ENCODE peak calls at places on chromosome 7, in seven cellular contexts. C is mesendoderm, B is IMR-90, V is H9, Q is H1, J is trophoblast cell, I is mesenchymal stem cell. X is an unnamed sample. For H3K79me1, the result is how much of the 10 kb centered on the place peaks cover.

GRCh38 chr7:134085315-134085714 is 41.8 kb upstream of the LRGUK start:
- DNase-seq in Q (no peak), I (no peak), J (no peak), B (no peak), V (no peak), C (no peak), X (no peak)

GRCh38 chr7:92020636-92021035 is 80.0 kb downstream of the AKAP9 start:
- DNase-seq in J (no peak), V (no peak), I (no peak), B (peak), C (no peak), Q (no peak), X (no peak)

GRCh38 chr7:41046221-41046761 is 656.6 kb downstream of the INHBA start:
- DNase-seq in J (no peak), I (peak), Q (no peak), B (peak), V (no peak), C (peak), X (no peak)

GRCh38 chr7:94394399-94395140 is at the start of gene COL1A2:
- DNase-seq in Q (no peak), J (no peak), V (peak), I (peak), C (peak), B (peak), X (peak)

GRCh38 chr7:88337556-88337955 is 30.9 kb upstream of the STEAP4 start:
- DNase-seq in J (no peak), Q (no peak), C (no peak), B (peak), V (no peak), I (peak), X (no peak)

GRCh38 chr7:5477723-5478531 is 54.3 kb upstream of the TNRC18 start:
- DNase-seq in V (peak), B (no peak), C (peak), J (no peak), I (peak), Q (no peak), X (no peak)

GRCh38 chr7:27430115-27430514 is 187.5 kb downstream of the EVX1 start:
- DNase-seq in B (no peak), Q (no peak), C (no peak), J (no peak), V (no peak), I (no peak), X (no peak)

GRCh38 chr7:116211006-116211912 is 920 bp downstream of the TES start:
- DNase-seq in C (peak), B (peak), I (peak), J (peak), V (peak), Q (peak), X (peak)

GRCh38 chr7:15891151-15891842 is 204.8 kb upstream of the MEOX2 start:
- DNase-seq in I (peak), V (no peak), C (no peak), Q (no peak), J (no peak), B (peak), X (no peak)

GRCh38 chr7:11373546-11374142 is 400.0 kb downstream of the PHF14 start:
- DNase-seq in V (no peak), B (no peak), C (peak), Q (no peak), J (no peak), I (peak), X (no peak)

GRCh38 chr7:47950714-47951113 is 2.4 kb upstream of the PKD1L1 start:
- DNase-seq in V (peak), B (no peak), Q (no peak), C (peak), J (peak), I (no peak), X (no peak)

GRCh38 chr7:66751945-66752344 is 11.4 kb downstream of the RABGEF1 start:
- DNase-seq in C (no peak), J (peak), V (no peak), I (no peak), B (no peak), Q (no peak), X (no peak)

GRCh38 chr7:104971290-104972071 is 42.5 kb upstream of the KMT2E start:
- DNase-seq in C (no peak), B (peak), I (no peak), Q (no peak), V (no peak), J (no peak), X (no peak)

GRCh38 chr7:147541261-147541660 is 1049.3 kb upstream of the C7orf33 start:
- DNase-seq in Q (no peak), J (no peak), B (no peak), I (no peak), C (no peak), V (no peak), X (no peak)

GRCh38 chr7:103710247-103710646 is 264.2 kb upstream of the SLC26A5 start:
- DNase-seq in V (no peak), J (no peak), B (peak), C (no peak), I (no peak), Q (no peak), X (no peak)

GRCh38 chr7:84729284-84729683 is 457.6 kb downstream of the SEMA3D start:
- DNase-seq in Q (no peak), C (no peak), I (peak), B (peak), V (no peak), J (peak), X (no peak)

GRCh38 chr7:100623951-100624824 is 11.8 kb downstream of the MOSPD3 start:
- DNase-seq in C (no peak), V (no peak), B (no peak), J (no peak), I (no peak), Q (no peak), X (no peak)

GRCh38 chr7:11343818-11344413 is 370.2 kb downstream of the PHF14 start:
- DNase-seq in C (peak), B (peak), Q (no peak), J (no peak), V (no peak), I (peak), X (peak)

GRCh38 chr7:23955600-23956149 is 245.7 kb downstream of the STK31 start:
- DNase-seq in C (peak), V (no peak), Q (no peak), I (no peak), B (no peak), J (no peak), X (no peak)

GRCh38 chr7:45597286-45597984 is 23.3 kb downstream of the ADCY1 start:
- DNase-seq in J (no peak), B (no peak), I (no peak), Q (no peak), C (no peak), V (peak), X (no peak)

GRCh38 chr7:74560081-74560719 is 97.3 kb upstream of the GTF2I start:
- DNase-seq in B (no peak), C (no peak), I (no peak), Q (no peak), J (no peak), V (no peak), X (no peak)

GRCh38 chr7:47100815-47101435 is 481.0 kb downstream of the TNS3 start:
- DNase-seq in J (peak), B (peak), C (peak), Q (peak), I (peak), V (peak), X (peak)

GRCh38 chr7:48497521-48497920 is 326.3 kb downstream of the ABCA13 start:
- DNase-seq in C (no peak), V (no peak), I (no peak), Q (no peak), J (no peak), B (no peak), X (no peak)

GRCh38 chr7:21939136-21939857 is 6.4 kb downstream of the CDCA7L start:
- DNase-seq in I (no peak), J (no peak), V (no peak), C (no peak), Q (no peak), B (no peak), X (no peak)

GRCh38 chr7:47039089-47039648 is 542.7 kb downstream of the TNS3 start:
- DNase-seq in B (no peak), I (no peak), C (peak), Q (peak), J (no peak), V (no peak), X (no peak)

GRCh38 chr7:13021566-13021965 is 334.1 kb downstream of the ARL4A start:
- DNase-seq in J (no peak), V (no peak), B (peak), Q (no peak), C (no peak), I (peak), X (no peak)

GRCh38 chr7:138468244-138469123 is 8.4 kb downstream of the TRIM24 start:
- DNase-seq in J (no peak), V (no peak), I (no peak), B (peak), Q (no peak), C (no peak), X (no peak)

GRCh38 chr7:117129538-117129955 is 176.2 kb downstream of the ST7 start:
- DNase-seq in J (no peak), V (no peak), Q (no peak), B (no peak), C (no peak), I (no peak), X (no peak)

GRCh38 chr7:129969881-129970446 is 17.2 kb upstream of the UBE2H start:
- DNase-seq in B (peak), J (peak), C (peak), V (no peak), I (peak), Q (peak), X (no peak)

DNA sequence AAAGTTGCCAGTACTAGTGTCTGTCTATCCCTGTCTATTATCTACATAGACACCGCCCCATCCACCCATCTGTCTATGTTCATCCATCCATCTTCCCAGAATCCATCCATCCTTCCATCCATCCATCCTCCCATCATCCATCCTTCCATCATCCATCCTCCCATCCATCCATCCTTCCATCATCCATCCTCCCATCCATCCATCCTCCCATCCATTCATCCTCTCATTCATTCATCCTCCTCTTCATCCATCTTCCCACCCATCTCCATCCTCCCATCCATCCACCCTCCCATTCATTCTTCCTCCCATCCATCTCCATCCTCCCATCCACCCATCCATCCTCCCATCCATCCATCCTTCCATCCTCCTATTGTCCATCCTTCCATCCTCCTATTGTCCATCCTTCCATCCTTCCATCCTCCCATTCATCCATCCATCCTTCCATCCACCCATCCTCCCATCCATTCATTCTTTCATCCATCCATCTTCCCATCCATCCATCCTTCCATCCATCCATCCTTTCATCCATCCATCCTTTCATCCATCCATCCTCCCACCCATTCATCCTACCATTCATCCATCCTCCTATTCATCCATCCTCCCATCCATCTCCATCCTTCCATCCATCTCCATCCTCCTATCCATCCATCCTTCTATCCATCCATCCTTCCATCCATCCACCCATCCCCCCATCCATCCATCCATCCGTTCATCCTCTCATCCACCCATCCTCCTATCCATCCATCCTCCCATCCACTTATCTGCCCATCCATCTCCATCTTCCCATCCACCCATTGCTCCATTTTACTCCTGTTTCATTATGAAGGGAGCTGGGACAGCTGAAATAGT is 14.7 kb upstream of the LEP start:
- DNase-seq in J (no peak), B (no peak), V (no peak), I (no peak), Q (no peak), C (no peak), X (no peak)
- H3K18ac ChIP-seq in J (no peak), B (no peak), V (no peak), I (no peak), Q (no peak), C (no peak), X (no peak)

GRCh38 chr7:98434087-98434486 is 33.2 kb upstream of the BAIAP2L1 start:
- DNase-seq in C (no peak), V (no peak), B (no peak), I (no peak), Q (no peak), J (no peak), X (no peak)
- H3K79me1 ChIP-seq in C (under half), V (under half), B (under half), I (under half), Q (under half), J (under half), X (under half)

GRCh38 chr7:1641173-1641572 is 28.9 kb upstream of the ELFN1 start:
- DNase-seq in J (no peak), Q (no peak), V (no peak), C (no peak), I (no peak), B (no peak), X (no peak)
- H3K18ac ChIP-seq in J (no peak), Q (no peak), V (no peak), C (no peak), I (no peak), B (no peak), X (peak)

GRCh38 chr7:54542920-54543539 is 855 bp downstream of the VSTM2A start:
- DNase-seq in V (peak), I (peak), B (peak), C (peak), J (no peak), Q (no peak), X (peak)

GRCh38 chr7:54546081-54546985 is 4.2 kb downstream of the VSTM2A start:
- DNase-seq in Q (no peak), J (no peak), B (no peak), C (peak), V (peak), I (no peak), X (peak)

GRCh38 chr7:54545241-54545563 is 3.0 kb downstream of the VSTM2A start:
- DNase-seq in I (no peak), Q (no peak), C (no peak), B (no peak), V (no peak), J (no peak), X (no peak)

GRCh38 chr7:54544356-54545240 is 2.4 kb downstream of the VSTM2A start:
- DNase-seq in V (peak), I (no peak), J (no peak), C (peak), B (no peak), Q (no peak), X (no peak)

DNA sequence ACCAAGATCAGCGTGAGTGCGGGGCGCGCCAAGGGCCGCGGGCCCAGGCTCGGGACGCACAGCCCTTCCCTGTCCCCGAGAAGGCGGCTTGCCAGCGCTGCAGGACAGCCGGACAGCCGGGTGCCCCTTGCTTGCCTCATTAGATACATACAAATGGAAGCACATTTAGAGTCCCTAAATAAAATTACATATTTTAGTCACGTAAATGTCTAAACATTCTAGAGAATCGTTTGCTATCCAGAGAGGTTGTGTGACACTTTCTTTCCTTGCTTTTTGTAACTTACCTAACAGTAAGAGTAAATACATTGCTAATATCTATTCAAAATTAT is 4.8 kb downstream of the VSTM2A start:
- DNase-seq in B (no peak), Q (no peak), J (no peak), I (no peak), C (no peak), V (no peak), X (no peak)
- H3K79me1 ChIP-seq in B (under half), Q (under half), J (under half), I (under half), C (under half), V (under half), X (under half)

GRCh38 chr7:99027241-99027640 is 116.7 kb downstream of the SMURF1 start:
- DNase-seq in B (peak), Q (no peak), V (no peak), I (no peak), C (no peak), J (no peak), X (no peak)

GRCh38 chr7:99020413-99020715 is 123.5 kb downstream of the SMURF1 start:
- DNase-seq in I (no peak), V (no peak), J (no peak), B (no peak), C (no peak), Q (no peak), X (no peak)

GRCh38 chr7:99024066-99024465 is 119.8 kb downstream of the SMURF1 start:
- DNase-seq in B (no peak), J (no peak), V (no peak), C (no peak), I (peak), Q (no peak), X (no peak)

GRCh38 chr7:99019523-99020412 is 124.1 kb downstream of the SMURF1 start:
- DNase-seq in Q (no peak), J (no peak), V (no peak), B (no peak), C (no peak), I (no peak), X (no peak)

DNA sequence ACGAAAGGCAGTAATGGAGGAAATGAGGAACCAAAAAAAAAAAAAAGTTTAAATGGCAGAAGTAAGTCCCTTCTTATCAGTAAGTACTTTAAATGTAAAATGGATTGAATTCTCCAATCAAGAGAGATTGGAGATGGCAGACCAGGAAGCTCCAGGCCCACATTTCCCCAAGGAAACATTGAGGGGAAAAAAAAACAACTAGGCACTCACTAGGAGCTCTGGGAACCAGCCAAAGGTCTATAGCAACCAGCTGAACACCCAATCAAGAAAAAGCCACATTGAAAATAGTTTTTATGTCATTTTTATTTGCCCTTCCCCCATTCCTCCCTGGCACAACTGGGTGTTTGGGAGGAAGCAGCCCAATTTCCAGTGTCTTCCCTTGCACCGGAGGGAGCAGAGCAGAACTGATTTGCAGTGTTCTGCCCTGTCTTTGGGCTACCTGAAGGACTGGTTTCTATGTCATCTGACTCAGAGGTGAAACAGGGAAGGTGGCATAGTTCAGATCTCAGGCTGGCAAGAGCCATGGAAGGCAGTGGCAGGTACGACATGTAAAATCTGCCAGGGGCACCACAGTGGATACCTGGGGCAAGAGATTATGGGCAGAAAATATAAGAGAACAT is 121.9 kb downstream of the SMURF1 start:
- DNase-seq in Q (no peak), B (no peak), C (no peak), J (no peak), V (no peak), I (no peak), X (no peak)
- H3K18ac ChIP-seq in Q (no peak), B (no peak), C (no peak), J (no peak), V (no peak), I (peak), X (no peak)

DNA sequence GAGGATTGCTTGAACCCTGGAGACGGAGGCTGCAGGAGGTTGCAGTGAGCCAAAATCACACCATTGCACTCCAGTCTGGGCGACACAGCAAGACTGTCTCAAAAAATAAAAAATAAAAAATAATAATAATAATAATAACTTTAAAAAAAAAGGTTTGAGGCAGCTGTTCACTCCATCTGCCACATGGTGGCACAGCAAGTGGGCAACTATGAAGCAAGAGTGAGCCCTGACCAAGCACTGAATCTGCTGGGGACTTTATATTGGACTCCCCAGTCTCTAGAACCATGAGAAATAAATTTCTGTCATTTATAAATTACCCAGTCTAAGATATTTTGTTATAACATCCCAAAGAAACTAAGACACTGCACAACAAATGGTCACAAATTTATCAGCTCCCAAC is 14.6 kb upstream of the BRI3 start:
- DNase-seq in B (no peak), Q (no peak), I (peak), V (no peak), J (no peak), C (no peak), X (no peak)
- H3K79me1 ChIP-seq in B (under half), Q (under half), I (under half), V (under half), J (under half), C (under half), X (under half)

DNA sequence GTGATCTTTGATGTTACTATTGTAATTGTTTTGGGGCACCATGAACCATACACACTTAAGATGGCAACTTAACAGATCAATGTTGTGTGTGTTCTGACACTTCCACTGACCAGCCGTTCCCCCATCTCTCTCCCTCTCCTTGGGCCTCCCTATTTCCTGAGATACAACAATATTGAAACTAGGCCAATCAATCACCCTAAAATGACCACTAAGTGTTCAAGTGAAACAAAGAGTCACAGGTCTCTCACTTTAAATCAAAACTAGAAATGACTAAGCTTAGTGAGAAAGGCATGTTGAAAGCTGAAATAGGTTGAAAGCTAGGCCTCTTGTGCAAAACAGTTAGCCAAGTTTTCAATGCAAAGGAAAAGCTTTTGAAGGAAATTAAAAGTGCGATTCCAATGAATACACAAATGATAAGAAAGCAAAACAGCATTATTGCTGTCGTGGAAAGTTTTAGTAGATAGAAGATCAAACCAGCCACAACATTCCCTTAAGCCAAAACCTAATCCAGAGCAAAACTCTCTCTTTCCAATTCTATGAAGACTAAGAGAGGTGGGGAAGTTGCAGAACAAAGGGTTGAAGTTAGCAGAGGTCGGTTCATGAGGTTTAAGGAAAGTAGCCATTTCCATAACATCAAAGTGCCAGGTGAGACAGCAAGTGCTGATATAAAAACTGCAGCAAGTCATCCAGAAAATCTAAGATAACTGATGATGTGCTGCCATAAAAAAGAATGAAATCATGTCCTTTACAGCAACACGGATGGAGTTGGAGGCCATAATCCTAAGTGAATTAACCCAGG is 90.6 kb downstream of the MTPN start:
- DNase-seq in I (no peak), Q (no peak), C (no peak), B (no peak), V (no peak), J (no peak), X (no peak)
- H3K18ac ChIP-seq in I (no peak), Q (no peak), C (no peak), B (no peak), V (no peak), J (no peak), X (no peak)

X was measured in neuronal stem cell.